ENCODE peak calls at places on chromosomes 2 and 18, in eight cellular contexts. W is right lobe of liver, Y is fibroblast of pulmonary artery, M is fibroblast of mammary gland, N is cardiac fibroblast, J is lower lobe of right lung, A is cardiac muscle cell, S is epithelial cell of esophagus. F is an unnamed sample.

GRCh38 chr2:12791906-12792305 is 75.2 kb downstream of the TRIB2 start:
- DNase-seq in W (no peak), Y (no peak), M (no peak), N (no peak), J (no peak), A (no peak), S (peak; percentile 13), F (no peak)

GRCh38 chr2:177334940-177335543 is 57.5 kb upstream of the AGPS start:
- DNase-seq in W (no peak), Y (peak; percentile 66), M (peak; percentile 56), N (peak; percentile 68), J (no peak), A (peak; percentile 65), S (peak; percentile 54), F (no peak)

GRCh38 chr2:20737505-20737904 is 70.6 kb downstream of the GDF7 start:
- DNase-seq in W (no peak), Y (no peak), M (no peak), N (no peak), J (no peak), A (no peak), S (no peak), F (no peak)

GRCh38 chr18:10017048-10017447 is 103.2 kb downstream of the VAPA start:
- DNase-seq in W (no peak), Y (no peak), M (peak; percentile 10), N (no peak), J (no peak), A (no peak), S (no peak), F (no peak)

GRCh38 chr2:12169721-12170120 is 423.3 kb downstream of the LPIN1 start:
- DNase-seq in W (no peak), Y (peak; percentile 97), M (peak; percentile 32), N (peak; percentile 93), J (no peak), A (peak; percentile 93), S (peak; percentile 34), F (no peak)

GRCh38 chr18:5159080-5159479 is 38.0 kb downstream of the AKAIN1 start:
- DNase-seq in W (no peak), Y (no peak), M (no peak), N (no peak), J (no peak), A (no peak), S (no peak), F (no peak)

GRCh38 chr2:127128508-127128907 is 21.6 kb upstream of the BIN1 start:
- DNase-seq in W (peak; percentile 85), Y (no peak), M (no peak), N (no peak), J (peak; percentile 78), A (no peak), S (peak; percentile 35), F (peak; percentile 75)

GRCh38 chr18:29147944-29148343 is 971.0 kb upstream of the CDH2 start:
- DNase-seq in W (no peak), Y (peak; percentile 83), M (peak; percentile 81), N (peak; percentile 76), J (no peak), A (peak; percentile 84), S (peak; percentile 72), F (no peak)

GRCh38 chr18:48918156-48918555 is 32.6 kb downstream of the SMAD7 start:
- DNase-seq in W (peak; percentile 20), Y (no peak), M (no peak), N (no peak), J (no peak), A (no peak), S (no peak), F (no peak)

GRCh38 chr2:175631247-175631628 is 370.8 kb downstream of the LNPK start:
- DNase-seq in W (no peak), Y (no peak), M (peak; percentile 38), N (no peak), J (no peak), A (no peak), S (peak; percentile 61), F (no peak)

GRCh38 chr2:209472386-209472832 is 48.6 kb downstream of the MAP2 start:
- DNase-seq in W (no peak), Y (peak; percentile 91), M (peak; percentile 91), N (peak; percentile 86), J (no peak), A (peak; percentile 87), S (peak; percentile 82), F (no peak)

GRCh38 chr2:46825958-46826897 is 89.4 kb downstream of the MCFD2 start:
- DNase-seq in W (no peak), Y (peak; percentile 36), M (peak; percentile 91), N (peak; percentile 62), J (no peak), A (no peak), S (no peak), F (no peak)

GRCh38 chr2:240178564-240178963 is 38.1 kb upstream of the OTOS start:
- DNase-seq in W (no peak), Y (no peak), M (no peak), N (no peak), J (no peak), A (no peak), S (no peak), F (no peak)

GRCh38 chr18:10543277-10543676 is 17.4 kb downstream of the NAPG start:
- DNase-seq in W (no peak), Y (peak; percentile 16), M (no peak), N (no peak), J (no peak), A (no peak), S (no peak), F (no peak)

GRCh38 chr2:44551001-44551400 is 189.3 kb downstream of the CAMKMT start:
- DNase-seq in W (no peak), Y (no peak), M (no peak), N (no peak), J (no peak), A (no peak), S (no peak), F (no peak)

GRCh38 chr2:121804997-121805766 is 49.7 kb downstream of the TSN start:
- DNase-seq in W (no peak), Y (no peak), M (no peak), N (no peak), J (no peak), A (no peak), S (no peak), F (no peak)

GRCh38 chr2:112142525-112143078 is 4.4 kb downstream of the FBLN7 start:
- DNase-seq in W (no peak), Y (no peak), M (no peak), N (no peak), J (no peak), A (no peak), S (no peak), F (no peak)

GRCh38 chr2:167756427-167756826 is 491.0 kb downstream of the STK39 start:
- DNase-seq in W (no peak), Y (peak; percentile 7), M (no peak), N (peak; percentile 1), J (no peak), A (peak; percentile 1), S (no peak), F (no peak)

GRCh38 chr2:75476778-75477177 is 84.0 kb downstream of the EVA1A start:
- DNase-seq in W (no peak), Y (peak; percentile 13), M (peak; percentile 31), N (peak; percentile 3), J (no peak), A (peak; percentile 32), S (peak; percentile 74), F (no peak)
- H3K4me3 ChIP-seq in W (no peak overlapping the region), Y (no peak overlapping the region), M (no peak overlapping the region), N (no peak overlapping the region), J (no peak overlapping the region), A (no peak overlapping the region), S (no peak overlapping the region), F (no peak overlapping the region)

GRCh38 chr2:158651358-158652057 is 143.6 kb upstream of the DAPL1 start:
- DNase-seq in W (no peak), Y (no peak), M (no peak), N (no peak), J (no peak), A (no peak), S (peak; percentile 13), F (no peak)
- H3K4me3 ChIP-seq in W (no peak overlapping the region), Y (no peak overlapping the region), M (no peak overlapping the region), N (no peak overlapping the region), J (no peak overlapping the region), A (no peak overlapping the region), S (no peak overlapping the region), F (no peak overlapping the region)

GRCh38 chr18:31983976-31984375 is 34.6 kb upstream of the RNF125 start:
- DNase-seq in W (no peak), Y (no peak), M (no peak), N (no peak), J (no peak), A (no peak), S (no peak), F (no peak)
- H3K4me3 ChIP-seq in W (no peak overlapping the region), Y (no peak overlapping the region), M (no peak overlapping the region), N (no peak overlapping the region), J (no peak overlapping the region), A (no peak overlapping the region), S (no peak overlapping the region), F (no peak overlapping the region)

GRCh38 chr2:197103363-197103762 is 176.9 kb upstream of the PGAP1 start:
- DNase-seq in W (no peak), Y (no peak), M (no peak), N (no peak), J (no peak), A (no peak), S (no peak), F (no peak)

GRCh38 chr2:197102202-197102601 is 175.7 kb upstream of the PGAP1 start:
- DNase-seq in W (no peak), Y (no peak), M (no peak), N (no peak), J (no peak), A (no peak), S (no peak), F (no peak)

GRCh38 chr2:197109326-197109725 is 182.8 kb upstream of the PGAP1 start:
- DNase-seq in W (no peak), Y (no peak), M (no peak), N (no peak), J (no peak), A (no peak), S (no peak), F (no peak)

GRCh38 chr2:197108758-197109157 is 182.3 kb upstream of the PGAP1 start:
- DNase-seq in W (peak; percentile 92), Y (peak; percentile 91), M (peak; percentile 95), N (peak; percentile 93), J (no peak), A (peak; percentile 87), S (no peak), F (no peak)

DNA sequence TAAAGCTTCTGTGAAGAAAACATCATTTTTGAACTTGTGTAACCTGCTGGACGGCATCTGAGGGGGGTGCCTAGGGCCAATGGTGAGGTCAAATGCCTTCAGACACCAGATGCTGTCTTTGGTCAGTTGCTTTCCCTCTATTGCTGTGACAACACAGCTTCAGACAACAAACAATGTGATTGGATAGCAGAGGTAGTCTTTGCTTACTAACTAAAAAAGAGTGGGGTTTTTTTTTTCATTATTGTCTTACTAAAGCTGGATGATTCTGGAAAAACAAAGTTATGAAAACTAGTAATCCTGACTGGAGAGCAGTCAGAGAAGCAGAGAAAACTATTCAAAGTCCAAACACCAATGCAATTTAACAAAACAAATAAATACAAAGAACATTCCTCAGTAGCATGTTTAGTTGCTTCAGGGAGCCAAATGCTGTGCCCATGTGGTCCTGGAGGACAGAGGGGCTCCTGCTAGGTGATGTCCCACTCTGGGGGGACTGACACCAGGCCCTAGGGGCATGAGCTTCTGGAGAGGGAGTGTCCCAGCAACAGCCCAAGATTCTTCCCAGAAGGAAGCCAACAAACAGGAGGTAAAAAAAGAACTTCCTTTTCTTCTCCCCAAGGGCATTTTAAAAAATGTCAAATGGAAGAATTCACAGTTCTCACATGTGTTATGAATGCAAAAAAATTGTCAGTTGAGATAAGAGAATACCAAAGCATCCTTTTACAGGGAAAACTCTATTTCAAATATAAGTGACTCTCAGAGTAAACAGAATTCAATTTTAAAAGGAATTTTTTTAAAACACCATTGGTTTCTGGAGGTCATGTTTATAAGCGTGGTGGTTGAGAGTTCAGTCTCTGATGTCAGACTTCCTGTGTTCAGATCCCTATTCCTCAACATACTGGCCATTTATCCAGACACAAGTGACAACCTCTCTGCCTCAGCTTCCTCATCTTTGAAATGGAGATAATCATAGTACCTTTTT is 181.1 kb upstream of the PGAP1 start:
- DNase-seq in W (no peak), Y (peak; percentile 69), M (peak; percentile 78), N (peak; percentile 77), J (no peak), A (peak; percentile 50), S (no peak), F (no peak)
- H3K4me3 ChIP-seq in W (no peak overlapping the region), Y (no peak overlapping the region), M (no peak overlapping the region), N (no peak overlapping the region), J (no peak overlapping the region), A (no peak overlapping the region), S (no peak overlapping the region), F (no peak overlapping the region)

F was measured in LNCaP clone FGC.